ENCODE peak calls at places on chromosome 1, in seven cellular contexts. F is fibroblast of pulmonary artery; T is EH; K is stimulated activated CD8-positive, alpha-beta memory T cell treated with anti-CD3 and anti-CD28 coated beads, Interleukin-2, amount 100 ng/mL, for 1 hour; C is KBM-7; E is HTR-8/SVneo; Y is aorta. B is an unnamed sample.

GRCh38 chr1:177200290-177200689 is 29.5 kb downstream of the BRINP2 start:
- DNase-seq in F (peak), T (no peak), K (no peak), C (no peak), E (no peak), Y (no peak), B (no peak)

GRCh38 chr1:94863919-94864318 is 43.8 kb downstream of the SLC44A3 start:
- DNase-seq in F (peak), T (peak), K (no peak), C (no peak), E (peak), Y (peak), B (peak)

GRCh38 chr1:20993716-20994115 is 183.0 kb downstream of the EIF4G3 start:
- DNase-seq in F (no peak), T (no peak), K (no peak), C (no peak), E (no peak), Y (no peak), B (no peak)

GRCh38 chr1:162026906-162027305 is 3.2 kb upstream of the OLFML2B start:
- DNase-seq in F (peak), T (no peak), K (no peak), C (no peak), E (no peak), Y (no peak), B (no peak)

GRCh38 chr1:230067871-230068814 is 1.1 kb downstream of the GALNT2 start:
- DNase-seq in F (no peak), T (peak), K (no peak), C (peak), E (no peak), Y (peak), B (peak)

GRCh38 chr1:116809181-116809508 is 54.9 kb downstream of the CD2 start:
- DNase-seq in F (no peak), T (no peak), K (no peak), C (no peak), E (no peak), Y (no peak), B (no peak)

GRCh38 chr1:42944207-42944928 is 14.3 kb downstream of the SLC2A1 start:
- DNase-seq in F (no peak), T (peak), K (no peak), C (peak), E (no peak), Y (peak), B (no peak)

GRCh38 chr1:5983361-5984103 is 8.7 kb downstream of the NPHP4 start:
- DNase-seq in F (peak), T (peak), K (no peak), C (no peak), E (no peak), Y (no peak), B (no peak)

GRCh38 chr1:218529691-218530310 is 184.7 kb downstream of the TGFB2 start:
- DNase-seq in F (no peak), T (peak), K (no peak), C (no peak), E (peak), Y (no peak), B (no peak)

GRCh38 chr1:205983925-205984725 is 19.1 kb downstream of the RAB7B start:
- DNase-seq in F (peak), T (peak), K (no peak), C (peak), E (peak), Y (peak), B (peak)

GRCh38 chr1:69911301-69911801 is 294.0 kb downstream of the LRRC40 start:
- DNase-seq in F (peak), T (peak), K (no peak), C (no peak), E (peak), Y (no peak), B (no peak)

GRCh38 chr1:157460381-157460780 is 91.9 kb downstream of the FCRL5 start:
- DNase-seq in F (no peak), T (no peak), K (no peak), C (no peak), E (no peak), Y (no peak), B (no peak)

GRCh38 chr1:191498825-191499224 is 659.4 kb upstream of the RGS18 start:
- DNase-seq in F (no peak), T (no peak), K (no peak), C (no peak), E (no peak), Y (no peak), B (no peak)

GRCh38 chr1:55007626-55008025 is 8.9 kb downstream of the BSND start:
- DNase-seq in F (peak), T (peak), K (no peak), C (no peak), E (peak), Y (peak), B (no peak)

B was measured in globus pallidus.